ENCODE peak calls at places on chromosomes 7 and 10, in eight cellular contexts. Y is PC-9, S is cardiac muscle cell, X is mucosa of descending colon, F is HFF-Myc, B is HCT116, D is fibroblast of the aortic adventitia, Z is heart right ventricle. V is an unnamed sample.

GRCh38 chr7:80453699-80454340 is 58.0 kb downstream of the GNAT3 start:
- DNase-seq in Y (no peak), S (peak), X (peak), F (peak), B (peak), D (peak), Z (no peak), V (peak)

GRCh38 chr7:29005829-29006228 is 47.7 kb upstream of the TRIL start:
- DNase-seq in Y (no peak), S (peak), X (no peak), F (no peak), B (no peak), D (peak), Z (no peak), V (peak)

GRCh38 chr7:151205749-151206148 is 4.5 kb downstream of the H2BK1 start:
- DNase-seq in Y (no peak), S (no peak), X (no peak), F (no peak), B (no peak), D (no peak), Z (no peak), V (no peak)

GRCh38 chr10:94992811-94993210 is 54.4 kb downstream of the CYP2C9 start:
- DNase-seq in Y (no peak), S (no peak), X (peak), F (no peak), B (no peak), D (no peak), Z (no peak), V (no peak)

GRCh38 chr7:32500922-32501341 is 5.6 kb downstream of the AVL9 start:
- DNase-seq in Y (peak), S (peak), X (no peak), F (no peak), B (no peak), D (peak), Z (no peak), V (peak)

GRCh38 chr10:49166804-49167628 is 21.2 kb downstream of the TMEM273 start:
- DNase-seq in Y (no peak), S (no peak), X (no peak), F (no peak), B (no peak), D (no peak), Z (peak), V (no peak)

GRCh38 chr10:74825033-74825370 is 1.4 kb upstream of the KAT6B start:
- DNase-seq in Y (no peak), S (no peak), X (peak), F (no peak), B (no peak), D (no peak), Z (peak), V (no peak)

GRCh38 chr10:33370434-33370930 is 36.0 kb upstream of the NRP1 start:
- DNase-seq in Y (no peak), S (no peak), X (no peak), F (no peak), B (no peak), D (no peak), Z (no peak), V (peak)

GRCh38 chr10:112658900-112659328 is 211.9 kb downstream of the VTI1A start:
- DNase-seq in Y (peak), S (peak), X (no peak), F (no peak), B (peak), D (no peak), Z (no peak), V (peak)

GRCh38 chr10:114255227-114255626 is 16.2 kb downstream of the VWA2 start:
- DNase-seq in Y (no peak), S (no peak), X (no peak), F (no peak), B (no peak), D (no peak), Z (no peak), V (no peak)

DNA sequence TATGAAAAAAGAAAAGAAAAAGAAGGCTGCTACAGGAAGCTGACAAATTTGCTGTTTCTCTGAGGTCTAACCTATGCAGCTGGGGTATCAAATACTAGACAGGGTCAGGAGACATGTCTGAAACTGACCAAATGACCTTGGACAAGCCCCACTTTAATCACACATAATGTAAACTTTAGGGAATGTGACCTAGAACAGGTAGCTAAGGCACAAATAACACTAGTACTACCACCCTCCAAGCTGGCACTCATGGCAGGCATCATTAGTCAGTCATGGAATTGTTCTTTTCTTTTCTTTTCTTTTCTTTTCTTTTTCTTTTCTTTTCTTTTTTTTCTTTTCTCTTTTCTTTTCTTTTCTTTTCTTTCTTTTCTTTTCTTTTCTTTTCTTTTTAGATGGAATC is 250.4 kb downstream of the KCNMA1 start:
- DNase-seq in Y (no peak), S (no peak), X (no peak), F (no peak), B (no peak), D (no peak), Z (no peak), V (no peak)
- TF ChIP-seq CTCF in Y (no peak), S (no peak), X (no peak), F (no peak), B (no peak), D (no peak), Z (no peak), V (no peak)

DNA sequence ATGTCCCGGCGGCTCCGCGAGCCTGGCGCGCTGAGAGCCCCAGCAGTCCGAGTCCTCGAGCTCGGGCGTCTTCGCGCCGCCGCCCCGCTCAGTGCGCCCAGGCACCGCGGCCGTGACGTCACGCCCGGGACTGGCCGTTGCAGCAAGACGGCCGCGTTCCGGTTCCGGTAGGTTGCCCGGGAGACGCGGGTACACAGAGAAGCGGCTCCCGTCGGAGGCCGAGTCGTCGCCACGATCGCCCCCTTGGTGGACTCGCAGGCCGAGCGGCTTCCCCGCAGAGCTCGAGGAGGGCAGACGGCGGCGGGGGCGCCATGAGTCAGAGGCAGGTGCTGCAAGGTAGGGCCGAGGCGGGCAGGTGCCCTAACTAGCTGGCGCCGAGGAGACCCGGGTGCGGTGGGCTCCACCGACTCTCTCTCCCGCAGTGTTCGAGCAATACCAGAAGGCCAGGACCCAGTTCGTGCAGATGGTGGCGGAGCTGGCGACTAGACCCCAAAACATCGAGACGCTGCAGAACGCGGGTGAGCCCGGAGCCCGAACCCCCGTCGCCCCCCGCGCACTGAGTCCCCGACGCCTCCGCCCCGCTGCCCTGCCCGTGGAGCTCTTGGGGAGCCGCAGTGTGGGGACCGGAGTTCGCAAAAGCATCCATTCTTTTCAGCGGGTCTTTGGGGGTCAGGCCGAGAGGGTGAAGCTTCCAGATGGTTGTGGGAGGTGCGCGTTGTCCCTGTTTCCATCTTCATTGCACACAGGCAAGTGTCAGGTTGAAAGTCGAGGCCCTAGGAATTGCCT is at the start of gene SPAG6:
- DNase-seq in Y (no peak), S (peak), X (peak), F (no peak), B (no peak), D (no peak), Z (no peak), V (no peak)
- H3K4me3 ChIP-seq in Y (no peak), S (peak), X (no peak), F (no peak), B (no peak), D (no peak), Z (peak), V (no peak)

GRCh38 chr7:17939111-17939669 is 1.1 kb downstream of the SNX13 start:
- DNase-seq in Y (peak), S (peak), X (peak), F (no peak), B (no peak), D (peak), Z (no peak), V (peak)

GRCh38 chr7:17939670-17940301 is 508 bp downstream of the SNX13 start:
- DNase-seq in Y (peak), S (peak), X (peak), F (no peak), B (no peak), D (peak), Z (peak), V (peak)

GRCh38 chr7:17941171-17941490 is 837 bp upstream of the SNX13 start:
- DNase-seq in Y (no peak), S (no peak), X (peak), F (no peak), B (no peak), D (peak), Z (no peak), V (peak)

GRCh38 chr7:17942231-17942630 is 1.9 kb upstream of the SNX13 start:
- DNase-seq in Y (peak), S (no peak), X (no peak), F (no peak), B (no peak), D (no peak), Z (no peak), V (no peak)

DNA sequence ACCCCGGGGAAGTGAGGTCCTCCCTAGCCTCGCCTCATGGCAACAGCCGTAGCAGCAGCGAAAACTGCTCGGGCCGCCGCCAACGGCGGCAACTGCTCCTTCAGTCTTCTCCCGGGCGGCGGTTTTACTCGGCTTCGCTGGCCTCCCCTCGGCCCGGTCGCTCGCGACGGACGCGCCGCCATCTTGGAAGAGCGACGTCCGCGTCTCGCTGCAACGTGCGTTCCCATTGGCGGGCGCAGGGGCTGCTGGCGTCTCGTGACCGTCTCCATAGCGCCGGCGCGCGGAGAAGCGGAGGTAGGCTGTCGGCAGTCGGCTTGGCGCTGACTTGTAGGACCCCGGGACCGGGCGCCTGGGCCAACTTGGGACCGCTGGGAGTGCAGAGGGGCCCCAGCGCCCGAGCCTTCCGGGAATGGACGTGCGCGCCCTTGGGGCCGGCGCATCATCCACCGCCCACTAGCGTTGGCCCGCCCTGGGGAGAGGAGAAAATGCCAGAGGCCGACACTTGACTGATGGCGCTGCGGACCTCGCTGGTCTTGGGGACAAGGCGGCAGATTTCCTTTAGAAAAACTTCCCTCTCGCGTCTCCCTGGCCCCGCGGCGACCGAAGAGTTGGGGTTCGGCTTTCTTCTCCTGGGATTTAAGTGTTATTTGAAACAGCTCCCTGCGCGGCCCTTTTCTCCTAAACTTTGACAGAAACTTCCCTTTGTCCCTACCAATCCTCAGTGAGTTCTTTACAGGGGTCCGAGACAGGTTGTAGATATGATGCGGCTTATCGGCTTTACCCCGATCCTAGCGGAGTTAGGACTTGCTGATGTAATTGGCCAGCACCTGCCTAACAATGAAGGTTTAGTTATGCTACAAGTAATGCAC is at the start of gene SNX13:
- DNase-seq in Y (peak), S (peak), X (peak), F (peak), B (peak), D (peak), Z (peak), V (peak)
- TF ChIP-seq CTCF in Y (peak), S (peak), X (peak), F (no peak), B (peak), D (peak), Z (peak), V (no peak)

DNA sequence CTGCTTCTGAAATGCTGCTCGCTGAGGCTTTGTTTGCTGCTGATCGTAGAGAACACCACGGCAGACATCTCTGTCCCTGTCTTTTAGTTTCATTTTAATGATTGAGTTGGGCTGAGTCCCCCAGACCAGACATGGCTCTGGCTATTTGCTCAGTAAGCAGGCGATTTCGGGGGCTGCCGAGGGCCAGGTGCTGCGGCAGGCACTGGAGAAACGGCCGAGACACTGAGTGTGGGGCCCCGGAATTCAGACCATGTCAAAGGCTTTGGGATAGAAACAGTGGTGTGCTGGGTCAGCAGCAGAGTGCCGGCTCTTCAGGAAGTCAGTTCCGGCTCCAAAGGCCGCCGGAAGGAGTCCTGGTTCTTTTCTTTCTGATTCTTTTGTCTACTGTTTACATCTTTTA is 5.0 kb downstream of the LRRC27 start:
- DNase-seq in Y (no peak), S (no peak), X (peak), F (no peak), B (no peak), D (no peak), Z (no peak), V (no peak)
- H3K4me3 ChIP-seq in Y (no peak), S (no peak), X (no peak), F (no peak), B (no peak), D (peak), Z (peak), V (peak)

DNA sequence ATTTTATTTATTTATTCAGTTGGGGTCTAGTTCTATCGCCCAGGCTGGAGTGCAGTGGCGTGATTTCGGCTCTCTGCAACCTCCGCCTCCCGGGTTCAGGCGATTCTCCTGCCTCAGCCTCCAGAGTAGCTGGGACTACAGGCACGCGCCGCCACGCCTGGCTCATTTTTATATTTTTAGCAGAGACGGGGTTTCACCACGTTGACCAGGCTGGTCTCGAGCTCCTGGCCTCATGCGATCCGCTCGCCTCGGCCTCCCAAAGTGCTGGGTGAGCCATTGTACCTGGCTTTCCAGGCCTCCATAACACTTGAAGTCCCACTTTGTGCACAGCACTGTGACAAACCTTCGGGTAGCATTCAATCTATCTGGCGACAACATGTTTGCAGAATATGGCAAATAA is 1.0 kb upstream of the DCLRE1C start:
- DNase-seq in Y (no peak), S (no peak), X (no peak), F (no peak), B (no peak), D (no peak), Z (no peak), V (no peak)
- TF ChIP-seq CTCF in Y (no peak), S (no peak), X (no peak), F (no peak), B (no peak), D (no peak), Z (no peak), V (no peak)

V was measured in cardiac fibroblast.